ENCODE peak calls at places on chromosomes 11 and 22, in five cellular contexts. F, S, R, Q and X are unnamed samples.

GRCh38 chr11:11996321-11997174 is 11.9 kb downstream of the DKK3 start:
- DNase-seq in F (no peak), R (no peak), S (no peak), Q (no peak), X (no peak)

GRCh38 chr11:82989628-82990404 is 81.9 kb downstream of the RAB30 start:
- DNase-seq in F (no peak), S (no peak), Q (no peak), R (no peak), X (no peak)

GRCh38 chr11:133971871-133972270 is 15.1 kb upstream of the IGSF9B start:
- DNase-seq in F (no peak), S (no peak), R (no peak), Q (no peak), X (no peak)

GRCh38 chr11:36818410-36818809 is 220.4 kb upstream of the RAG2 start:
- DNase-seq in R (no peak), Q (no peak), F (peak; percentile 6), S (no peak), X (no peak)

GRCh38 chr22:45742866-45743450 is 71.3 kb downstream of the ATXN10 start:
- DNase-seq in R (no peak), F (no peak), Q (peak; percentile 29), S (no peak), X (no peak)

GRCh38 chr11:64703048-64703447 is 19.9 kb downstream of the NRXN2 start:
- DNase-seq in R (no peak), Q (no peak), F (no peak), S (no peak), X (no peak)

GRCh38 chr11:69640995-69641581 is at the start of gene CCND1:
- DNase-seq in Q (no peak), S (no peak), F (peak; percentile 85), R (no peak), X (no peak)

GRCh38 chr11:75371930-75372876 is 20.7 kb upstream of the ARRB1 start:
- DNase-seq in Q (peak; percentile 59), F (no peak), S (no peak), R (no peak), X (no peak)

GRCh38 chr11:12150831-12151382 is 40.5 kb downstream of the MICAL2 start:
- DNase-seq in F (no peak), Q (no peak), S (no peak), R (no peak), X (no peak)